ENCODE peak calls at places on chromosomes 16 and 17, in six cellular contexts. F is NCI-H345, E is NCI-H446 treated with DMSO at 0.1 percent for 48 hours, J is NCI-H1105, N is T-helper 1 cell, K is GM10248. A is an unnamed sample.

GRCh38 chr16:77840623-77841274 is 52.4 kb downstream of the VAT1L start:
- DNase-seq in F (no peak), E (no peak), J (no peak), N (no peak), K (no peak), A (no peak)

GRCh38 chr17:79304907-79305306 is 230.3 kb downstream of the ENGASE start:
- DNase-seq in F (no peak), E (no peak), J (no peak), N (no peak), K (no peak), A (no peak)

GRCh38 chr17:40612510-40613244 is 34.9 kb downstream of the SMARCE1 start:
- DNase-seq in F (no peak), E (no peak), J (no peak), N (peak; percentile 78), K (no peak), A (no peak)

GRCh38 chr16:82748026-82748425 is 121.3 kb downstream of the CDH13 start:
- DNase-seq in F (no peak), E (no peak), J (peak; percentile 37), N (no peak), K (no peak), A (no peak)

GRCh38 chr17:76383645-76384221 is 676 bp upstream of the SPHK1 start:
- DNase-seq in F (peak; percentile 13), E (no peak), J (no peak), N (no peak), K (peak; percentile 62), A (peak; percentile 69)

GRCh38 chr17:59837362-59838195 is 55.2 kb downstream of the TUBD1 start:
- DNase-seq in F (peak; percentile 81), E (peak; percentile 18), J (peak; percentile 55), N (peak; percentile 69), K (peak; percentile 74), A (peak; percentile 98)

GRCh38 chr16:85579883-85580607 is 33.1 kb upstream of the GSE1 start:
- DNase-seq in F (no peak), E (no peak), J (no peak), N (no peak), K (no peak), A (no peak)

GRCh38 chr17:39239640-39240314 is 14.0 kb upstream of the STAC2 start:
- DNase-seq in F (peak; percentile 57), E (no peak), J (peak; percentile 3), N (peak; percentile 58), K (peak; percentile 78), A (peak; percentile 68)

GRCh38 chr17:42985225-42985624 is 4.9 kb downstream of the RUNDC1 start:
- DNase-seq in F (no peak), E (no peak), J (no peak), N (no peak), K (peak; percentile 69), A (no peak)

GRCh38 chr17:76578376-76578775 is 7.3 kb downstream of the ST6GALNAC2 start:
- DNase-seq in F (no peak), E (no peak), J (no peak), N (no peak), K (no peak), A (peak; percentile 51)

GRCh38 chr17:80984749-80985148 is 6.9 kb upstream of the CHMP6 start:
- DNase-seq in F (no peak), E (no peak), J (no peak), N (no peak), K (no peak), A (peak; percentile 58)

GRCh38 chr17:54013117-54013516 is 190.4 kb downstream of the KIF2B start:
- DNase-seq in F (no peak), E (no peak), J (no peak), N (no peak), K (no peak), A (no peak)

GRCh38 chr16:49854227-49855203 is 1.4 kb downstream of the ZNF423 start:
- DNase-seq in F (no peak), E (no peak), J (no peak), N (no peak), K (no peak), A (peak; percentile 80)

GRCh38 chr17:9002610-9003354 is 18.5 kb upstream of the NTN1 start:
- DNase-seq in F (peak; percentile 3), E (no peak), J (no peak), N (no peak), K (peak; percentile 66), A (peak; percentile 55)

GRCh38 chr16:49280861-49281331 is 742 bp downstream of the CBLN1 start:
- DNase-seq in F (no peak), E (no peak), J (peak; percentile 35), N (no peak), K (peak; percentile 13), A (no peak)

GRCh38 chr17:1232786-1233185 is 37.5 kb upstream of the BHLHA9 start:
- DNase-seq in F (no peak), E (no peak), J (no peak), N (no peak), K (no peak), A (no peak)

GRCh38 chr17:19021622-19022083 is 17.1 kb upstream of the FAM83G start:
- DNase-seq in F (no peak), E (no peak), J (no peak), N (no peak), K (no peak), A (no peak)

GRCh38 chr17:690346-690745 is 24.3 kb downstream of the VPS53 start:
- DNase-seq in F (no peak), E (no peak), J (no peak), N (no peak), K (no peak), A (no peak)

GRCh38 chr17:77528516-77529327 is 388.0 kb downstream of the SEC14L1 start:
- DNase-seq in F (peak; percentile 60), E (peak; percentile 75), J (peak; percentile 51), N (no peak), K (no peak), A (peak; percentile 64)

GRCh38 chr17:60640503-60640902 is 37.1 kb upstream of the BCAS3 start:
- DNase-seq in F (no peak), E (no peak), J (no peak), N (no peak), K (no peak), A (peak; percentile 7)

GRCh38 chr17:73850426-73850825 is 206.2 kb upstream of the SDK2 start:
- DNase-seq in F (no peak), E (no peak), J (no peak), N (no peak), K (no peak), A (no peak)

GRCh38 chr16:75256871-75257343 is 5.5 kb upstream of the BCAR1 start:
- DNase-seq in F (peak; percentile 18), E (no peak), J (no peak), N (peak; percentile 11), K (no peak), A (peak; percentile 72)

GRCh38 chr16:1563786-1564185 is 30.3 kb downstream of the TMEM204 start:
- DNase-seq in F (no peak), E (no peak), J (no peak), N (no peak), K (no peak), A (no peak)

GRCh38 chr17:57106107-57106835 is 21.2 kb downstream of the AKAP1 start:
- DNase-seq in F (no peak), E (peak; percentile 81), J (no peak), N (no peak), K (no peak), A (no peak)

GRCh38 chr16:18816286-18816685 is 14.9 kb upstream of the ARL6IP1 start:
- DNase-seq in F (no peak), E (no peak), J (no peak), N (no peak), K (no peak), A (no peak)

GRCh38 chr16:67460961-67461360 is 20.0 kb downstream of the ATP6V0D1 start:
- DNase-seq in F (no peak), E (no peak), J (no peak), N (no peak), K (no peak), A (no peak)

GRCh38 chr17:59172436-59173004 is 17.0 kb downstream of the PRR11 start:
- DNase-seq in F (no peak), E (no peak), J (no peak), N (no peak), K (no peak), A (no peak)

GRCh38 chr16:85316321-85316919 is 204.1 kb upstream of the CIBAR2 start:
- DNase-seq in F (peak; percentile 52), E (no peak), J (peak; percentile 41), N (no peak), K (peak; percentile 77), A (peak; percentile 89)

GRCh38 chr17:8046306-8046928 is 7.6 kb downstream of the ALOX15B start:
- DNase-seq in F (no peak), E (no peak), J (no peak), N (no peak), K (no peak), A (no peak)

GRCh38 chr16:9015489-9015888 is 51.8 kb upstream of the USP7 start:
- DNase-seq in F (no peak), E (no peak), J (no peak), N (no peak), K (no peak), A (no peak)

GRCh38 chr17:79203016-79203415 is 128.4 kb downstream of the ENGASE start:
- DNase-seq in F (no peak), E (no peak), J (no peak), N (no peak), K (no peak), A (no peak)

GRCh38 chr17:76458580-76459490 is 5.9 kb upstream of the UBE2O start:
- DNase-seq in F (peak; percentile 22), E (no peak), J (no peak), N (no peak), K (peak; percentile 77), A (peak; percentile 69)

GRCh38 chr17:68646626-68647526 is 45.7 kb upstream of the FAM20A start:
- DNase-seq in F (no peak), E (no peak), J (peak; percentile 39), N (no peak), K (no peak), A (no peak)

GRCh38 chr17:81866440-81867122 is 4.6 kb downstream of the ARHGDIA start:
- DNase-seq in F (no peak), E (no peak), J (no peak), N (no peak), K (no peak), A (no peak)

GRCh38 chr16:73385701-73386100 is 337.8 kb upstream of the ZFHX3 start:
- DNase-seq in F (no peak), E (no peak), J (no peak), N (no peak), K (no peak), A (no peak)

GRCh38 chr17:17774009-17774881 is 62.5 kb downstream of the SREBF1 start:
- DNase-seq in F (no peak), E (no peak), J (no peak), N (no peak), K (no peak), A (peak; percentile 63)

A was measured in hepatocyte.